ENCODE peak calls at places on chromosomes 5 and 9, in four cellular contexts. A, P, S and F are unnamed samples.

GRCh38 chr5:135843571-135844337 is 9.3 kb downstream of the SLC25A48 start:
- DNase-seq in A (peak; percentile 88), S (no peak), P (peak; percentile 83), F (no peak)

GRCh38 chr5:171697591-171698102 is 88.0 kb upstream of the SMIM23 start:
- DNase-seq in A (no peak), P (no peak), S (no peak), F (no peak)

GRCh38 chr9:13377286-13377925 is 97.9 kb upstream of the MPDZ start:
- DNase-seq in A (no peak), P (no peak), S (no peak), F (no peak)

GRCh38 chr5:159788835-159789331 is 127.4 kb upstream of the ADRA1B start:
- DNase-seq in P (no peak), S (no peak), A (no peak), F (no peak)

GRCh38 chr9:136775191-136775590 is 10.9 kb upstream of the LCN15 start:
- DNase-seq in S (no peak), P (no peak), A (no peak), F (no peak)

GRCh38 chr5:83742089-83742488 is 21.4 kb upstream of the HAPLN1 start:
- DNase-seq in S (no peak), P (no peak), A (no peak), F (no peak)

GRCh38 chr5:172559004-172559932 is 81.8 kb upstream of the NEURL1B start:
- DNase-seq in A (peak; percentile 100), P (peak; percentile 9), S (no peak), F (no peak)

GRCh38 chr5:40385544-40385943 is 294.2 kb upstream of the PTGER4 start:
- DNase-seq in A (peak; percentile 93), S (no peak), P (no peak), F (no peak)

GRCh38 chr5:83608122-83608521 is 112.5 kb downstream of the HAPLN1 start:
- DNase-seq in S (no peak), A (peak; percentile 59), P (peak; percentile 80), F (no peak)

GRCh38 chr9:124442826-124443225 is 7.4 kb upstream of the ADGRD2 start:
- DNase-seq in S (no peak), A (no peak), P (no peak), F (no peak)

GRCh38 chr9:104746798-104747197 is 685 bp upstream of the NIPSNAP3A start:
- DNase-seq in P (no peak), A (peak; percentile 2), S (no peak), F (no peak)

GRCh38 chr9:23496827-23497226 is 329.2 kb downstream of the ELAVL2 start:
- DNase-seq in P (no peak), A (no peak), S (no peak), F (no peak)

GRCh38 chr9:32584784-32585183 is 11.8 kb upstream of the NDUFB6 start:
- DNase-seq in S (no peak), P (no peak), A (no peak), F (no peak)

GRCh38 chr5:138459311-138459710 is 6.0 kb upstream of the EGR1 start:
- DNase-seq in A (no peak), S (peak; percentile 61), P (no peak), F (no peak)

GRCh38 chr5:163318707-163319106 is 118.7 kb upstream of the CCNG1 start:
- DNase-seq in A (no peak), P (no peak), S (no peak), F (no peak)

GRCh38 chr5:143924311-143924710 is 112.3 kb downstream of the HMHB1 start:
- DNase-seq in A (peak; percentile 13), P (no peak), S (no peak), F (no peak)